ENCODE peak calls at places on chromosome 10, in four cellular contexts. A is activated naive CD4-positive, alpha-beta T cell; C is PC-9; L is GM04504. H is an unnamed sample.

GRCh38 chr10:6300106-6300783 is 97.5 kb downstream of the PFKFB3 start:
- DNase-seq in A (no peak), C (peak; percentile 67), L (peak; percentile 38), H (peak; percentile 54)

GRCh38 chr10:44965104-44965503 is 5.5 kb downstream of the RASSF4 start:
- DNase-seq in A (no peak), C (no peak), L (no peak), H (no peak)

GRCh38 chr10:79976999-79977398 is 28.1 kb upstream of the SFTPD start:
- DNase-seq in A (no peak), C (peak; percentile 25), L (no peak), H (no peak)

GRCh38 chr10:133379801-133380666 is 972 bp downstream of the PAOX start:
- DNase-seq in A (no peak), C (no peak), L (no peak), H (no peak)

GRCh38 chr10:5508786-5509185 is 9.4 kb upstream of the CALML5 start:
- DNase-seq in A (no peak), C (no peak), L (no peak), H (no peak)

GRCh38 chr10:101351017-101351416 is 2.9 kb upstream of the BTRC start:
- DNase-seq in A (no peak), C (no peak), L (no peak), H (no peak)

GRCh38 chr10:26430641-26431163 is 7.4 kb upstream of the APBB1IP start:
- DNase-seq in A (no peak), C (no peak), L (no peak), H (peak; percentile 48)

GRCh38 chr10:61397175-61397986 is 55.8 kb downstream of the TMEM26 start:
- DNase-seq in A (no peak), C (no peak), L (peak; percentile 57), H (no peak)

GRCh38 chr10:3955954-3956617 is 171.1 kb upstream of the KLF6 start:
- DNase-seq in A (no peak), C (no peak), L (no peak), H (no peak)

GRCh38 chr10:58756126-58756525 is 243.5 kb downstream of the BICC1 start:
- DNase-seq in A (no peak), C (no peak), L (no peak), H (no peak)

GRCh38 chr10:125707852-125708468 is 11.5 kb upstream of the EDRF1 start:
- DNase-seq in A (no peak), C (peak; percentile 53), L (peak; percentile 24), H (peak; percentile 50)

GRCh38 chr10:125004571-125005311 is 62.8 kb downstream of the ZRANB1 start:
- DNase-seq in A (no peak), C (no peak), L (no peak), H (no peak)

GRCh38 chr10:52703898-52704297 is 68.7 kb downstream of the MBL2 start:
- DNase-seq in A (no peak), C (peak; percentile 64), L (no peak), H (no peak)

GRCh38 chr10:86153751-86154150 is 212.8 kb downstream of the GRID1 start:
- DNase-seq in A (no peak), C (no peak), L (no peak), H (no peak)